ENCODE peak calls at places on chromosome 20, in five cellular contexts. W is effector memory CD4-positive, alpha-beta T cell; U is epithelial cell of esophagus; J is fibroblast of mammary gland; T is retinal pigment epithelial cell. S is an unnamed sample.

GRCh38 chr20:51680067-51680749 is 88.0 kb downstream of the ATP9A start:
- DNase-seq in W (no peak), T (no peak), J (no peak), U (no peak), S (no peak)

GRCh38 chr20:37351689-37352610 is 6.0 kb downstream of the SRC start:
- DNase-seq in U (no peak), J (no peak), W (no peak), T (no peak), S (no peak)

GRCh38 chr20:25077610-25078169 is 4.3 kb downstream of the VSX1 start:
- DNase-seq in T (no peak), W (no peak), U (peak; percentile 33), J (peak; percentile 33), S (no peak)

GRCh38 chr20:58721951-58722371 is 29.4 kb downstream of the NPEPL1 start:
- DNase-seq in J (no peak), W (no peak), U (no peak), T (no peak), S (peak; percentile 29)

GRCh38 chr20:37417146-37417856 is 71.4 kb downstream of the SRC start:
- DNase-seq in J (no peak), T (no peak), W (no peak), U (no peak), S (peak; percentile 52)

GRCh38 chr20:7937328-7937727 is 2.9 kb downstream of the HAO1 start:
- DNase-seq in J (no peak), T (no peak), W (no peak), U (no peak), S (no peak)

GRCh38 chr20:44717986-44718385 is 2.8 kb downstream of the CCN5 start:
- DNase-seq in U (no peak), W (no peak), T (no peak), J (no peak), S (peak; percentile 18)

GRCh38 chr20:62356143-62356947 is 10.8 kb downstream of the LAMA5 start:
- DNase-seq in W (no peak), T (no peak), U (no peak), J (no peak), S (peak; percentile 73)

GRCh38 chr20:23265226-23265625 is 85.4 kb upstream of the NXT1 start:
- DNase-seq in W (no peak), T (no peak), J (peak; percentile 55), U (no peak), S (no peak)

GRCh38 chr20:55586626-55587025 is 418.7 kb downstream of the CBLN4 start:
- DNase-seq in W (no peak), T (no peak), J (no peak), U (no peak), S (no peak)

GRCh38 chr20:14956538-14956937 is 619.1 kb upstream of the FLRT3 start:
- DNase-seq in W (no peak), J (no peak), T (peak; percentile 12), U (no peak), S (no peak)
- H3K4me3 ChIP-seq in W (no peak overlapping the region), J (no peak overlapping the region), T (no peak overlapping the region), U (no peak overlapping the region), S (no peak overlapping the region)

DNA sequence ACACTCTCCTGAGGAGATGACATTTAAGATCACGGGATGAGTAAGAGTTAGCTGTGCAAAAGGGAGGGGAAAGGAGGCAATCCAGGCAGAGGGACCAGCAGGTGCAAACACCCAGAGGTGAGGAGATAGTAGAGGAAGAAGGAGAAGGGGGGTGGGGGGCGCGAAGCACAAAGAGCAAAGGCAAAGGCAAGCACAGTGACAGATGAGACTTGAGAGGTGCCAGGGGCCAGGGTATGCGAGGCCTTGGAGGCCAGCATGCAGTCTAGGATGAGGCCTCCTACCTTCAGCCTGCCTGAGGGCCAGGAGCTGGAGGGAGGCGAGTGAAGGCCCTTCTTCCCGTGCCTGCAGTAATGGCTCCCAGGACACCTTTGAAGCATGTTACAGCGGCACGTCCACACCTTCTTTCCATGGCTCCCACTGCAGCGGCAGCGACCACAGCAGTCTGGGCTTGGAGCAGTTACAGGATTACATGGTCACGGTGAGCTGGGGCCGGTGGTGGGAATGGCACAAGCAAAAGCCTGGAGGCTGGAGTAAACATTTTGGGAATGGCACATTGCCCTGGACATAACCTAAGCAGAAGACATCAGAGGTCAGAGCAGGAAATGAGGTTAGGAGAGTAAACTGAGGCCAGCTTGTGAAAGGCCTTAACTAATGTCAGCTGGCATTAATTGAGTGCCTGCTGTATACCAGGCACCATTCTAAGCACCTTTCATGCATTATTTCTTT is 18.6 kb downstream of the CCM2L start:
- DNase-seq in W (no peak), U (no peak), J (no peak), T (no peak), S (no peak)
- H3K4me3 ChIP-seq in W (no peak overlapping the region), U (no peak overlapping the region), J (no peak overlapping the region), T (no peak overlapping the region), S (no peak overlapping the region)

GRCh38 chr20:64049060-64049886 is at the start of gene SOX18:
- DNase-seq in U (peak; percentile 53), W (no peak), J (peak; percentile 19), T (no peak), S (peak; percentile 60)
- H3K4me3 ChIP-seq in U (no peak within 1 kb of the TSS), W (no peak within 1 kb of the TSS), J (no peak within 1 kb of the TSS), T (no peak within 1 kb of the TSS), S (peak within 1 kb of the TSS; percentile 61)

GRCh38 chr20:49675368-49676151 is 38.1 kb downstream of the B4GALT5 start:
- DNase-seq in U (peak; percentile 28), W (no peak), J (no peak), T (no peak), S (no peak)
- H3K4me3 ChIP-seq in U (no peak overlapping the region), W (no peak overlapping the region), J (no peak overlapping the region), T (no peak overlapping the region), S (no peak overlapping the region)

GRCh38 chr20:41366546-41367392 is at the start of gene EMILIN3:
- DNase-seq in U (no peak), W (no peak), T (no peak), J (no peak), S (peak; percentile 38)
- H3K4me3 ChIP-seq in U (no peak within 1 kb of the TSS), W (no peak within 1 kb of the TSS), T (peak within 1 kb of the TSS; percentile 37), J (no peak within 1 kb of the TSS), S (peak within 1 kb of the TSS; percentile 58)

GRCh38 chr20:49412953-49413352 is 69.5 kb downstream of the KCNB1 start:
- DNase-seq in W (no peak), U (no peak), J (no peak), T (no peak), S (no peak)

GRCh38 chr20:49409302-49409969 is 73.0 kb downstream of the KCNB1 start:
- DNase-seq in W (no peak), T (no peak), J (no peak), U (no peak), S (no peak)

GRCh38 chr20:49412254-49412653 is 70.2 kb downstream of the KCNB1 start:
- DNase-seq in T (no peak), W (no peak), J (no peak), U (no peak), S (no peak)

GRCh38 chr20:49413677-49414076 is 68.8 kb downstream of the KCNB1 start:
- DNase-seq in J (no peak), W (no peak), T (no peak), U (no peak), S (no peak)

DNA sequence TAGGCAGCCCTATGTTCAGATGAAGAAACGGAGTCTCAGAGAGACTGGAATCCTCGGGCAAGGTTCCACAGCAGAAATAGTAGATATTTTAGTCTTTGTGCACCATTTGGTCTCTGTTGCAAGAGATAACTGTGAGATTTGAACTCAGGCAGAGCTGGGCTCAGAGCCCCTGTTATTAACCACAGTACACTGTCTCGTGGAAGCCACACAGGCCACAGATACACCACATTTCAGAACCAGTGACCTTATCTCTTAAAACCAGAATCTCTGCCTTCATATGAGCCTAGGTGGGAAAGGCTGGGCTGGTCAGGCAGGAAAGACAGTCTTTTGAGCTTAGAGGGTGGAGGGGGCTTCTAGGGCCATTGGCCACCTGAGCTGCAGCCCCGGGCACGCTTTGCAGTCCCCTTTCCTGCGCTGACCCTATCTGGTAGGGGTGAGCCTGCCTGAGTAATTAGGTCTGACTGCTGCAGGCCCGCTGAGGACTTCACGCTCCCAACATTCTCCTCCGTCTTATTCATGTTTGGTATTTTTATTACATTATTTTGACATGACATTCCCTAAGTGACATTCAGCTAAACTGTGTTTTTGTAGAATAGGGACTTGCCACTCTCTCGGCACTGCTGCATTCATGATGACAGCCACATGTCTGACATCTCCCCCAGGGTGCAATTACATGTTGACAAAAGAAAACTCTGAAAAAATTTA is 71.1 kb downstream of the KCNB1 start:
- DNase-seq in U (no peak), W (no peak), T (no peak), J (no peak), S (no peak)
- H3K4me3 ChIP-seq in U (no peak overlapping the region), W (no peak overlapping the region), T (no peak overlapping the region), J (no peak overlapping the region), S (no peak overlapping the region)

GRCh38 chr20:45924391-45925261 is 9.9 kb upstream of the PCIF1 start:
- DNase-seq in U (no peak), J (peak; percentile 52), W (no peak), T (no peak), S (peak; percentile 61)
- H3K4me3 ChIP-seq in U (no peak overlapping the region), J (no peak overlapping the region), W (no peak overlapping the region), T (no peak overlapping the region), S (peak overlapping the region; percentile 15)

GRCh38 chr20:53829086-53829703 is 235.6 kb upstream of the ZNF217 start:
- DNase-seq in T (peak; percentile 96), J (peak; percentile 98), W (no peak), U (peak; percentile 97), S (no peak)
- H3K4me3 ChIP-seq in T (peak overlapping the region; percentile 27), J (peak overlapping the region; percentile 40), W (peak overlapping the region; percentile 35), U (peak overlapping the region; percentile 19), S (peak overlapping the region; percentile 45)